ENCODE peak calls at places on chromosomes 16 and 17, in five cellular contexts. R is NCI-H187 treated with DMSO at 0.1 percent for 48 hours, T is HFF-Myc, X is ACHN, I is endothelial cell. B is an unnamed sample.
A peak's percentile ranks its signal among the peaks of the same experiment; 100 is the strongest.

GRCh38 chr16:51426276-51426675 is 275.2 kb upstream of the SALL1 start:
- DNase-seq in R (no peak), T (no peak), X (no peak), I (no peak), B (no peak)

GRCh38 chr16:80591071-80591935 is 50.5 kb downstream of the DYNLRB2 start:
- DNase-seq in R (no peak), T (no peak), X (no peak), I (no peak), B (no peak)

GRCh38 chr17:55160501-55160900 is 104.3 kb upstream of the HLF start:
- DNase-seq in R (no peak), T (no peak), X (no peak), I (no peak), B (no peak)

GRCh38 chr16:72963508-72963907 is 84.4 kb downstream of the ZFHX3 start:
- DNase-seq in R (no peak), T (no peak), X (no peak), I (no peak), B (no peak)

GRCh38 chr17:36978810-36979584 is 30.2 kb downstream of the AATF start:
- DNase-seq in R (no peak), T (no peak), X (no peak), I (no peak), B (peak; percentile 25)

GRCh38 chr17:43018008-43018853 is 4.0 kb downstream of the VAT1 start:
- DNase-seq in R (no peak), T (no peak), X (no peak), I (peak; percentile 33), B (no peak)

GRCh38 chr16:5056347-5056746 is 9.4 kb downstream of the C16orf89 start:
- DNase-seq in R (no peak), T (no peak), X (no peak), I (peak; percentile 53), B (no peak)

GRCh38 chr17:68468334-68468733 is 11.0 kb upstream of the WIPI1 start:
- DNase-seq in R (no peak), T (no peak), X (no peak), I (no peak), B (no peak)

GRCh38 chr16:48517493-48517892 is 92.5 kb downstream of the N4BP1 start:
- DNase-seq in R (no peak), T (no peak), X (no peak), I (no peak), B (no peak)

GRCh38 chr16:85490971-85491771 is 122.0 kb upstream of the GSE1 start:
- DNase-seq in R (no peak), T (no peak), X (peak; percentile 50), I (peak; percentile 54), B (no peak)

GRCh38 chr17:601462-602303 is 113.0 kb downstream of the VPS53 start:
- DNase-seq in R (no peak), T (no peak), X (no peak), I (no peak), B (no peak)

GRCh38 chr17:78324391-78325075 is 35.3 kb downstream of the SOCS3 start:
- DNase-seq in R (no peak), T (peak; percentile 92), X (no peak), I (peak; percentile 80), B (no peak)

GRCh38 chr17:46935658-46936266 is 12.8 kb downstream of the GOSR2 start:
- DNase-seq in R (no peak), T (no peak), X (no peak), I (no peak), B (no peak)

GRCh38 chr16:48318630-48319029 is 66.6 kb downstream of the SIAH1 start:
- DNase-seq in R (no peak), T (no peak), X (no peak), I (peak; percentile 43), B (no peak)

GRCh38 chr17:64084940-64085649 is 44.8 kb downstream of the ERN1 start:
- DNase-seq in R (no peak), T (no peak), X (no peak), I (no peak), B (no peak)

GRCh38 chr17:27256225-27257030 is 37.5 kb upstream of the WSB1 start:
- DNase-seq in R (no peak), T (no peak), X (no peak), I (no peak), B (no peak)

GRCh38 chr17:1759529-1759928 is 2.3 kb upstream of the SERPINF1 start:
- DNase-seq in R (no peak), T (no peak), X (no peak), I (no peak), B (no peak)

GRCh38 chr17:42541041-42541833 is 5.2 kb downstream of the NAGLU start:
- DNase-seq in R (no peak), T (no peak), X (no peak), I (no peak), B (no peak)

GRCh38 chr17:75831032-75831567 is 13.1 kb downstream of the UNC13D start:
- DNase-seq in R (no peak), T (no peak), X (no peak), I (no peak), B (no peak)

GRCh38 chr17:6753006-6753445 is 2.8 kb upstream of the XAF1 start:
- DNase-seq in R (no peak), T (peak; percentile 46), X (no peak), I (peak; percentile 61), B (peak; percentile 71)

GRCh38 chr17:75109407-75110236 is at the start of gene ARMC7:
- DNase-seq in R (peak; percentile 27), T (no peak), X (peak; percentile 89), I (peak; percentile 89), B (peak; percentile 98)

GRCh38 chr16:49697631-49698030 is 158.3 kb downstream of the ZNF423 start:
- DNase-seq in R (no peak), T (no peak), X (no peak), I (no peak), B (no peak)

GRCh38 chr16:13780406-13780805 is 139.5 kb upstream of the ERCC4 start:
- DNase-seq in R (no peak), T (no peak), X (no peak), I (no peak), B (no peak)

GRCh38 chr16:27154573-27155521 is 48.5 kb upstream of the KDM8 start:
- DNase-seq in R (no peak), T (peak; percentile 10), X (peak; percentile 41), I (peak; percentile 66), B (peak; percentile 62)

GRCh38 chr16:9489823-9490467 is 398.5 kb downstream of the HAPSTR1 start:
- DNase-seq in R (no peak), T (no peak), X (no peak), I (no peak), B (no peak)

GRCh38 chr16:4570688-4571321 is 14.7 kb downstream of the C16orf96 start:
- DNase-seq in R (no peak), T (no peak), X (no peak), I (no peak), B (no peak)

GRCh38 chr16:75965504-75966374 is 239.4 kb upstream of the CPHXL start:
- DNase-seq in R (no peak), T (no peak), X (no peak), I (no peak), B (no peak)

GRCh38 chr17:16987830-16988601 is 16.1 kb upstream of the TNFRSF13B start:
- DNase-seq in R (no peak), T (peak; percentile 51), X (peak; percentile 83), I (no peak), B (peak; percentile 76)

GRCh38 chr17:79940381-79941087 is 95.1 kb downstream of the TBC1D16 start:
- DNase-seq in R (no peak), T (no peak), X (no peak), I (no peak), B (no peak)

B was measured in HTR-8/SVneo.